ENCODE peak calls at places on chromosomes 5 and 9, in eight cellular contexts. Z is endothelial cell; P is anterior cingulate cortex; V is esophagus muscularis mucosa; T is breast epithelium; H is cardiac fibroblast; E is activated T-helper 1 cell treated with anti-CD3 and anti-CD28 coated beads, Interleukin-12 subunit alpha, Interleukin-12 subunit beta, Interleukin-2, Interleukin-4 antibody, amounts not matched to agents 30 ng/mL and 10 ng/mL and 1 ng/mL, durations not matched to agents 14 hours and 24 hours and 36 hours; L is activated naive CD4-positive, alpha-beta T cell. R is an unnamed sample.

GRCh38 chr9:9170735-9171134 is 1371.2 kb upstream of the DMAC1 start:
- DNase-seq in Z (no peak), P (no peak), V (no peak), T (no peak), H (no peak), E (no peak), L (no peak), R (no peak)

GRCh38 chr9:131960311-131960710 is 119.4 kb downstream of the MED27 start:
- DNase-seq in Z (no peak), P (no peak), V (no peak), T (no peak), H (no peak), E (no peak), L (no peak), R (no peak)

GRCh38 chr5:148011407-148012124 is 52.2 kb upstream of the SPINK5 start:
- DNase-seq in Z (no peak), P (no peak), V (no peak), T (no peak), H (peak; percentile 13), E (no peak), L (no peak), R (no peak)

GRCh38 chr5:80961376-80962281 is 1.5 kb downstream of the RASGRF2 start:
- DNase-seq in Z (peak; percentile 18), P (no peak), V (no peak), T (no peak), H (no peak), E (peak; percentile 38), L (peak; percentile 23), R (no peak)

GRCh38 chr9:21028476-21028875 is 3.0 kb downstream of the HACD4 start:
- DNase-seq in Z (no peak), P (no peak), V (no peak), T (no peak), H (no peak), E (no peak), L (no peak), R (no peak)

GRCh38 chr5:109454726-109455505 is 45.1 kb upstream of the PJA2 start:
- DNase-seq in Z (no peak), P (no peak), V (no peak), T (no peak), H (peak; percentile 52), E (no peak), L (no peak), R (no peak)

GRCh38 chr9:110126986-110127864 is 80.7 kb downstream of the C9orf152 start:
- DNase-seq in Z (peak; percentile 67), P (no peak), V (no peak), T (no peak), H (peak; percentile 98), E (no peak), L (no peak), R (peak; percentile 36)

GRCh38 chr5:40258205-40258604 is 421.5 kb upstream of the PTGER4 start:
- DNase-seq in Z (peak; percentile 7), P (no peak), V (no peak), T (no peak), H (peak; percentile 5), E (no peak), L (no peak), R (no peak)

GRCh38 chr5:114412509-114413171 is 50.8 kb downstream of the KCNN2 start:
- DNase-seq in Z (no peak), P (no peak), V (no peak), T (no peak), H (peak; percentile 0), E (no peak), L (no peak), R (no peak)

GRCh38 chr5:96633820-96634219 is 28.4 kb upstream of the CAST start:
- DNase-seq in Z (no peak), P (no peak), V (no peak), T (no peak), H (peak; percentile 38), E (no peak), L (no peak), R (no peak)

GRCh38 chr9:33263936-33264472 is 504 bp downstream of the BAG1 start:
- DNase-seq in Z (no peak), P (peak; percentile 64), V (no peak), T (peak; percentile 59), H (peak; percentile 25), E (peak; percentile 28), L (no peak), R (peak; percentile 36)

GRCh38 chr5:154884424-154884823 is 26.0 kb downstream of the CNOT8 start:
- DNase-seq in Z (no peak), P (no peak), V (no peak), T (no peak), H (no peak), E (no peak), L (no peak), R (no peak)

GRCh38 chr5:97355775-97356174 is 172.7 kb upstream of the RIOK2 start:
- DNase-seq in Z (no peak), P (no peak), V (no peak), T (no peak), H (no peak), E (no peak), L (no peak), R (no peak)

GRCh38 chr5:75306746-75307145 is 30.3 kb upstream of the HMGCR start:
- DNase-seq in Z (no peak), P (no peak), V (no peak), T (no peak), H (peak; percentile 45), E (no peak), L (no peak), R (no peak)

GRCh38 chr5:139381837-139382361 is 1.2 kb downstream of the SLC23A1 start:
- DNase-seq in Z (no peak), P (no peak), V (no peak), T (no peak), H (no peak), E (no peak), L (no peak), R (no peak)

GRCh38 chr5:125412561-125413535 is 666.4 kb upstream of the ZNF608 start:
- DNase-seq in Z (peak; percentile 72), P (peak; percentile 75), V (no peak), T (peak; percentile 55), H (peak; percentile 80), E (no peak), L (no peak), R (peak; percentile 10)

GRCh38 chr9:114271556-114272510 is 51.1 kb upstream of the ORM1 start:
- DNase-seq in Z (peak; percentile 63), P (no peak), V (no peak), T (no peak), H (peak; percentile 46), E (no peak), L (no peak), R (peak; percentile 58)

GRCh38 chr5:15203376-15203775 is 296.6 kb upstream of the FBXL7 start:
- DNase-seq in Z (no peak), P (no peak), V (no peak), T (no peak), H (no peak), E (no peak), L (no peak), R (no peak)

GRCh38 chr9:120348951-120349429 is 231.0 kb downstream of the CDK5RAP2 start:
- DNase-seq in Z (peak; percentile 59), P (peak; percentile 21), V (no peak), T (no peak), H (peak; percentile 73), E (no peak), L (no peak), R (no peak)

GRCh38 chr5:23996525-23996924 is 489.1 kb downstream of the PRDM9 start:
- DNase-seq in Z (no peak), P (no peak), V (no peak), T (no peak), H (no peak), E (no peak), L (no peak), R (no peak)

GRCh38 chr9:16521868-16522381 is 348.5 kb downstream of the BNC2 start:
- DNase-seq in Z (no peak), P (no peak), V (no peak), T (no peak), H (peak; percentile 79), E (no peak), L (no peak), R (no peak)

GRCh38 chr9:124454296-124454695 is 4.0 kb downstream of the ADGRD2 start:
- DNase-seq in Z (no peak), P (no peak), V (no peak), T (no peak), H (no peak), E (no peak), L (no peak), R (no peak)

GRCh38 chr5:73266925-73267775 is 94.2 kb downstream of the TMEM174 start:
- DNase-seq in Z (no peak), P (no peak), V (no peak), T (no peak), H (no peak), E (no peak), L (no peak), R (no peak)

GRCh38 chr9:92257327-92257726 is 36.2 kb downstream of the IARS1 start:
- DNase-seq in Z (no peak), P (no peak), V (no peak), T (no peak), H (no peak), E (no peak), L (no peak), R (no peak)

GRCh38 chr9:24594234-24594850 is 48.6 kb upstream of the IZUMO3 start:
- DNase-seq in Z (no peak), P (no peak), V (no peak), T (no peak), H (no peak), E (no peak), L (no peak), R (no peak)

GRCh38 chr5:65892801-65893200 is 33.6 kb upstream of the ERBIN start:
- DNase-seq in Z (no peak), P (no peak), V (no peak), T (no peak), H (no peak), E (no peak), L (no peak), R (no peak)

GRCh38 chr5:139636207-139636792 is 11.8 kb upstream of the CXXC5 start:
- DNase-seq in Z (peak; percentile 11), P (no peak), V (peak; percentile 92), T (no peak), H (no peak), E (peak; percentile 69), L (peak; percentile 29), R (no peak)

GRCh38 chr5:153883829-153884228 is 154.9 kb downstream of the FAM114A2 start:
- DNase-seq in Z (no peak), P (no peak), V (peak; percentile 70), T (no peak), H (no peak), E (no peak), L (no peak), R (no peak)

GRCh38 chr5:113776832-113777525 is 263.5 kb downstream of the YTHDC2 start:
- DNase-seq in Z (no peak), P (no peak), V (peak; percentile 79), T (no peak), H (peak; percentile 22), E (no peak), L (no peak), R (no peak)

GRCh38 chr5:149576021-149576420 is 5.3 kb upstream of the ARHGEF37 start:
- DNase-seq in Z (no peak), P (no peak), V (no peak), T (no peak), H (no peak), E (peak; percentile 8), L (no peak), R (no peak)

GRCh38 chr5:76099756-76100155 is 16.6 kb downstream of the SV2C start:
- DNase-seq in Z (no peak), P (no peak), V (no peak), T (no peak), H (no peak), E (no peak), L (no peak), R (no peak)

GRCh38 chr9:88052446-88052845 is 78.1 kb upstream of the CDK20 start:
- DNase-seq in Z (no peak), P (no peak), V (no peak), T (no peak), H (no peak), E (no peak), L (no peak), R (no peak)

GRCh38 chr5:139848508-139849100 is 53.0 kb downstream of the PSD2 start:
- DNase-seq in Z (no peak), P (no peak), V (no peak), T (no peak), H (peak; percentile 27), E (no peak), L (peak; percentile 51), R (no peak)

GRCh38 chr9:36056896-36057295 is 20.2 kb downstream of the RECK start:
- DNase-seq in Z (no peak), P (no peak), V (no peak), T (no peak), H (no peak), E (no peak), L (no peak), R (no peak)

R was measured in tibial nerve.